ENCODE peak calls at places on chromosomes 11 and 22, in four cellular contexts. A is HEK293T, S is K562, M is GM12878. U is an unnamed sample.

GRCh38 chr11:45530776-45531175 is 134.6 kb downstream of the CHST1 start:
- DNase-seq in S (no peak), A (no peak), M (no peak), U (no peak)

GRCh38 chr11:134275534-134276395 is at the start of gene GLB1L3:
- DNase-seq in S (peak), A (peak), M (no peak), U (no peak)

GRCh38 chr11:31060880-31061279 is 308.7 kb downstream of the DCDC1 start:
- DNase-seq in M (no peak), A (no peak), S (no peak), U (peak)

GRCh38 chr11:10778217-10778970 is 27.3 kb downstream of the CTR9 start:
- DNase-seq in S (no peak), A (no peak), M (no peak), U (no peak)

GRCh38 chr11:93791493-93791892 is 7.4 kb downstream of the MED17 start:
- DNase-seq in S (no peak), A (no peak), M (no peak), U (no peak)

GRCh38 chr11:118620529-118621070 is 13.2 kb downstream of the PHLDB1 start:
- DNase-seq in M (no peak), S (peak), A (no peak), U (peak)

GRCh38 chr11:94732617-94733292 is 35.4 kb upstream of the AMOTL1 start:
- DNase-seq in A (no peak), M (no peak), S (no peak), U (no peak)

GRCh38 chr11:62449451-62449851 is 30.6 kb downstream of the SCGB1A1 start:
- DNase-seq in S (no peak), A (no peak), M (no peak), U (no peak)

GRCh38 chr11:115548878-115549528 is 44.8 kb upstream of the CADM1 start:
- DNase-seq in A (no peak), S (no peak), M (no peak), U (peak)

GRCh38 chr11:122984186-122985011 is 2.8 kb upstream of the BSX start:
- DNase-seq in M (no peak), S (no peak), A (no peak), U (no peak)

GRCh38 chr11:76609736-76610370 is 60.7 kb downstream of the LRRC32 start:
- DNase-seq in S (no peak), M (no peak), A (no peak), U (no peak)

GRCh38 chr22:39631857-39632256 is 61.3 kb downstream of the CACNA1I start:
- DNase-seq in S (no peak), A (no peak), M (no peak), U (no peak)

GRCh38 chr11:64566042-64566914 is 24.7 kb upstream of the SLC22A12 start:
- DNase-seq in M (no peak), S (peak), A (peak), U (peak)

GRCh38 chr11:5310423-5310822 is 8.7 kb upstream of the OR51B4 start:
- DNase-seq in S (no peak), A (no peak), M (no peak), U (no peak)

GRCh38 chr11:121929581-121929980 is 186.4 kb downstream of the BLID start:
- DNase-seq in S (no peak), M (no peak), A (no peak), U (peak)

GRCh38 chr11:70109006-70109405 is 30.9 kb downstream of the ANO1 start:
- DNase-seq in S (no peak), M (no peak), A (no peak), U (no peak)

GRCh38 chr11:72750556-72751292 is 1.5 kb downstream of the ARAP1 start:
- DNase-seq in M (no peak), A (no peak), S (no peak), U (no peak)

GRCh38 chr22:38957046-38957770 is at the start of gene APOBEC3A:
- DNase-seq in S (no peak), A (no peak), M (no peak), U (no peak)

GRCh38 chr22:36928181-36928580 is 14.8 kb downstream of the CSF2RB start:
- DNase-seq in A (no peak), S (no peak), M (no peak), U (no peak)
- TF ChIP-seq TARDBP in A (no peak), S (no peak), M (no peak), U (no peak)

DNA sequence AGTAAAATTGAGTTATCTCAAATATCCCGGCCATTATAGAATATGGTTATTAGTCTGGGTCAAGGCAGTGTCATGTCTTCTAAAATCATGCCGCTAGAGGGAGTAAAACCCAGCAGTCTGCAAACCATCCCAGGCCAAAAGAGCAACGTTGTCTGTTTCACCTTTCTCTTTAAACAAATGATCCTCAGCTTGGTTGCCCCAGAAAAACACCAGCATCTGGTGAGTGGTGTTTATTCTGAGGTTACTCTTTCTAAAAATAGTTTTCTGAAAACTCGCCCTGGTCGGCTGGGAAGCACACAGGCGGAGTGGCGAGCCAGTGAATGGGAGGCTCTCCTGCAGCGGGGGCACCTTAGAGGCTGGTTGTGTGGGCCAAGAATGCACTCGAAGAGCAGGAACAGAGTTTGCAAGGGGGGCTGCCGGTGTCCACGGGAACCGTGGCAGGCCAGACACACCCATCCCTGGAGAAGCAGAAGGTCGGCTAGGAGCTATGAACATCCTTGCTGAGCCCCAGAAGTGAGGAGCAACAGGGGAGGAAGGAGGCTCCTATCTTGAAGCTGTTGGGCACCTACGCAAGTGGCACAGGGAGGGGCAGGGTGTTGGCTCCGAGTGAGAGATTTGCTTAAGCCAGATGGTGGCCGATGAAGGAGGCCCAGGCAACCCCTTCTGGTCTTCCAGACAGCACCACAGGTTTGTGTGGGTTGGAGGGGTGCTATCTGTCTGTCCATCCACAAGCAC is 297.1 kb downstream of the ETS1 start:
- DNase-seq in M (peak), A (peak), S (peak), U (peak)
- TF ChIP-seq TARDBP in M (no peak), A (no peak), S (no peak), U (no peak)

DNA sequence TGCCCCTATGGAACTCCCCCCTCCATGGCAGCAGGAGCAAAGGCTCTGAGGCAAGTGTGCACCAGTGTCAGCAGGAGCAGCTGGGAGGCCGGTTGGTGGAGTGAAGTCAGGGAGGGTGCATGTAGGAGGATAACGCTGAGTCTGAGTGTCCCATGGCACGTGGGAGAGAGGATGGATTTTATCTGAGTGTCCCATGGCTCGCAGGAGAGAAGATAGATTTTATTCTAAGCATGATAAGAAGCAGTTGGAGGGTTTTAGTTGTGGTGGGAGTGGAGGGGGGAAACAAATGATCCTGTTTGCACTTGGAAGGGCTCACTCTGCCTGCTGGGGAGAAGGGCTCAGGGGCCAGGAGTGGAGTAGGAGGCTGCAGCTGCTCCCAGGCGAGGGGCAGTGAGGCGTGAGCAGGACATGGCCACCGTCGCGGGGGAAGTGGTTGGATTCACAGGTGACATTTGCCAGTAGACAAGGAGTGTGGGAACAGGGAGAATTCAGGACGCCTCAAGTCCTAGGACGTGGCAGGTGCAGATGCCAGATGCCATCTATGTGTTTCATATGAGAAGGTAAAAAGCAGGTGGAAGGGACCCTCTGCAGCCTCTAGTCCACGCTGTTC is 33.6 kb upstream of the PARVG start:
- DNase-seq in M (no peak), A (no peak), S (no peak), U (no peak)
- TF ChIP-seq TARDBP in M (no peak), A (no peak), S (no peak), U (no peak)

GRCh38 chr11:19562156-19562555 is 150.5 kb upstream of the NAV2 start:
- DNase-seq in M (no peak), A (no peak), S (no peak), U (no peak)

GRCh38 chr11:19559746-19560145 is 152.9 kb upstream of the NAV2 start:
- DNase-seq in S (no peak), M (no peak), A (no peak), U (no peak)

GRCh38 chr11:19560156-19560555 is 152.5 kb upstream of the NAV2 start:
- DNase-seq in M (no peak), A (no peak), S (no peak), U (no peak)

GRCh38 chr11:19558189-19558986 is 154.2 kb upstream of the NAV2 start:
- DNase-seq in A (no peak), M (no peak), S (no peak), U (no peak)

GRCh38 chr11:19561011-19561410 is 151.6 kb upstream of the NAV2 start:
- DNase-seq in A (no peak), S (no peak), M (no peak), U (no peak)
- TF ChIP-seq TARDBP in A (no peak), S (no peak), M (no peak), U (no peak)

GRCh38 chr11:35859311-35859710 is 84.6 kb upstream of the LDLRAD3 start:
- DNase-seq in S (no peak), A (no peak), M (no peak), U (no peak)
- TF ChIP-seq TARDBP in S (no peak), A (no peak), M (no peak), U (no peak)

DNA sequence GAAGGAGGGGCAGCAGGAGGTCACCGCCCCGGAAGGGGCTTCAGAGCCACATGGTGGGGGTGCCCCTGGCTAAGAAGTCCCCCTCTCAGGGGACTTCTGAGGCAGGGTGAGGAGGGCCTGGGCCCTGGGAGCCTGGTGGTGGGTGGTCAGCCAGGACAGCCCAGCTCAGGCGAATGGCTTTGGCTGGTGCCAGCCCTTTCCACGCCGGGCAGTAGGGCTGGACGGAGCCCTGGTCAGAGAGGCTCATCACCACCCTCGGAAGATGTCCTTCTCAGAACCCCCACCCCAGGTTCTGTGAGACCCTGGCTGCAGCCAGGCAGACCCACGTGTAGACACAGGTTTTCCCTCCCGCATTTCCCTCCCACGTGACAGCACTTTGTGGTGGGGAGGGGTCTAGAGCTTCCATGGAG is 35.9 kb downstream of the OSBPL5 start:
- DNase-seq in M (no peak), S (no peak), A (no peak), U (no peak)
- TF ChIP-seq TARDBP in M (no peak), S (no peak), A (no peak), U (no peak)